ENCODE peak calls at places on chromosomes 3 and 15, in five cellular contexts. R is spleen, Y is heart left ventricle, Z is foreskin fibroblast, S is cardiac fibroblast. B is an unnamed sample.
A peak's percentile ranks its signal among the peaks of the same experiment; 100 is the strongest.

GRCh38 chr3:129305592-129306091 is 27.0 kb downstream of the HMCES start:
- DNase-seq in Y (peak; percentile 89), R (peak; percentile 85), S (peak; percentile 94), Z (peak; percentile 48), B (no peak)

GRCh38 chr3:54176106-54176505 is 53.8 kb downstream of the CACNA2D3 start:
- DNase-seq in S (peak; percentile 29), Z (no peak), Y (no peak), R (no peak), B (no peak)

GRCh38 chr15:27889258-27889657 is 209.9 kb downstream of the OCA2 start:
- DNase-seq in Y (no peak), R (no peak), Z (no peak), S (no peak), B (no peak)

GRCh38 chr3:194139977-194140351 is 4.0 kb downstream of the HES1 start:
- DNase-seq in S (peak; percentile 22), Y (no peak), R (no peak), Z (no peak), B (no peak)

GRCh38 chr15:67474405-67475080 is 46.4 kb upstream of the C15orf61 start:
- DNase-seq in Z (no peak), Y (no peak), S (no peak), R (no peak), B (peak; percentile 34)

GRCh38 chr3:114650808-114651207 is 357.0 kb downstream of the TIGIT start:
- DNase-seq in R (no peak), S (peak; percentile 33), Z (peak; percentile 48), Y (no peak), B (no peak)

GRCh38 chr15:66252411-66253295 is 897 bp downstream of the MEGF11 start:
- DNase-seq in R (peak; percentile 85), Z (peak; percentile 43), S (peak; percentile 42), Y (peak; percentile 80), B (no peak)

GRCh38 chr3:149592758-149593240 is 65.0 kb downstream of the WWTR1 start:
- DNase-seq in R (no peak), S (no peak), Z (no peak), Y (no peak), B (no peak)

GRCh38 chr15:67085237-67085817 is 19.9 kb downstream of the SMAD3 start:
- DNase-seq in S (no peak), R (no peak), Z (no peak), Y (no peak), B (no peak)

GRCh38 chr3:9903238-9903624 is 583 bp downstream of the IL17RE start:
- DNase-seq in R (peak; percentile 8), S (no peak), Y (no peak), Z (peak; percentile 56), B (no peak)

GRCh38 chr3:5875056-5875455 is 687.5 kb downstream of the EDEM1 start:
- DNase-seq in S (no peak), Y (no peak), Z (no peak), R (no peak), B (no peak)

GRCh38 chr3:27310693-27311092 is 58.5 kb downstream of the NEK10 start:
- DNase-seq in Z (no peak), R (no peak), S (no peak), Y (no peak), B (peak; percentile 29)

GRCh38 chr3:126126292-126126691 is 42.4 kb upstream of the SLC41A3 start:
- DNase-seq in S (no peak), R (peak; percentile 47), Z (no peak), Y (peak; percentile 44), B (no peak)

GRCh38 chr3:159789742-159790635 is 198.6 kb upstream of the IL12A start:
- DNase-seq in Y (no peak), R (no peak), S (no peak), Z (no peak), B (no peak)

GRCh38 chr15:65195542-65196026 is 10.4 kb upstream of the CLPX start:
- DNase-seq in Z (no peak), S (no peak), Y (no peak), R (no peak), B (no peak)

GRCh38 chr3:55746808-55747413 is 259.8 kb upstream of the WNT5A start:
- DNase-seq in Y (no peak), R (no peak), Z (no peak), S (peak; percentile 41), B (peak; percentile 5)

GRCh38 chr3:57029924-57030323 is 30.5 kb upstream of the SPATA12 start:
- DNase-seq in Y (no peak), S (no peak), Z (no peak), R (no peak), B (no peak)

GRCh38 chr3:138089091-138089490 is 26.3 kb downstream of the DZIP1L start:
- DNase-seq in R (no peak), Z (peak; percentile 71), Y (no peak), S (peak; percentile 31), B (no peak)

GRCh38 chr15:43226436-43227305 is 5.9 kb upstream of the EPB42 start:
- DNase-seq in Y (no peak), R (no peak), Z (no peak), S (no peak), B (no peak)

GRCh38 chr15:49675051-49675450 is 54.2 kb downstream of the DTWD1 start:
- DNase-seq in R (no peak), Y (no peak), S (peak; percentile 82), Z (peak; percentile 78), B (no peak)

GRCh38 chr15:68408526-68408925 is 23.4 kb downstream of the ITGA11 start:
- DNase-seq in R (peak; percentile 29), S (no peak), Y (no peak), Z (no peak), B (no peak)

GRCh38 chr3:168094580-168094876 is 1.2 kb downstream of the GOLIM4 start:
- DNase-seq in Z (no peak), Y (no peak), R (peak; percentile 88), S (peak; percentile 69), B (no peak)

GRCh38 chr15:39641187-39641889 is 60.5 kb downstream of the THBS1 start:
- DNase-seq in S (no peak), R (no peak), Z (no peak), Y (no peak), B (no peak)

GRCh38 chr3:143135150-143135549 is 15.6 kb downstream of the CHST2 start:
- DNase-seq in R (no peak), Y (no peak), S (peak; percentile 94), Z (peak; percentile 96), B (no peak)

GRCh38 chr3:167740961-167741587 is 5.6 kb downstream of the SERPINI1 start:
- DNase-seq in S (peak; percentile 59), R (no peak), Z (peak; percentile 8), Y (no peak), B (peak; percentile 66)

GRCh38 chr3:193764959-193765358 is 172.0 kb downstream of the OPA1 start:
- DNase-seq in S (no peak), Y (no peak), Z (no peak), R (no peak), B (no peak)

GRCh38 chr15:43095708-43096347 is 10.0 kb downstream of the UBR1 start:
- DNase-seq in S (peak; percentile 22), Z (no peak), Y (no peak), R (no peak), B (no peak)

GRCh38 chr3:122533931-122534334 is 19.2 kb upstream of the KPNA1 start:
- DNase-seq in Y (no peak), Z (peak; percentile 73), R (no peak), S (peak; percentile 42), B (no peak)

GRCh38 chr15:94324835-94325767 is 93.7 kb downstream of the MCTP2 start:
- DNase-seq in R (no peak), S (no peak), Z (no peak), Y (no peak), B (no peak)
- H3K4me3 ChIP-seq in R (no peak overlapping the region), S (no peak overlapping the region), Z (no peak overlapping the region), Y (no peak overlapping the region), B (no peak overlapping the region)

DNA sequence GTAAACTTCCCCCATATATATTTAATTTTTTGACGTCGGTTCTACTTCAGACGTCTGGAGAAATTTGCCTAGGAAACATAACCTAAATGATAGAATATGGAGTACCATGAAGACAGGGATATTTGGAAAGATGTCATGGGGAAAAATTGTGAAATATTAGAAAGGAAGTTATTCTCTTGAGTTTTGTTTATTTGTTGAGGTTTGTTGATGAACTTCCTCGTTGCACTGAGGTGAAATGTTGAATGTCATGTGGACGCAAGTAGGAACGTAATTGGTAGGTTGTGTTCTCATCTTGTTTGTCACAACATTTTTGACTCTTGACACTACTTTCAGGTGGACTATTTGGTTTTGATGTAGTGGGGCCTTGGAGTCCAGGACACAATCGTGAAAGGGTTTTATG is 1.3 kb downstream of the ABHD5 start:
- DNase-seq in S (no peak), Z (no peak), Y (no peak), R (no peak), B (no peak)
- H3K4me3 ChIP-seq in S (peak overlapping the region; percentile 82), Z (peak overlapping the region; percentile 70), Y (peak overlapping the region; percentile 81), R (peak overlapping the region; percentile 62), B (peak overlapping the region; percentile 70)

GRCh38 chr3:112411425-112411824 is 78.5 kb downstream of the CD200 start:
- DNase-seq in Z (no peak), S (no peak), R (no peak), Y (no peak), B (no peak)
- H3K4me3 ChIP-seq in Z (no peak overlapping the region), S (no peak overlapping the region), R (no peak overlapping the region), Y (no peak overlapping the region), B (no peak overlapping the region)

DNA sequence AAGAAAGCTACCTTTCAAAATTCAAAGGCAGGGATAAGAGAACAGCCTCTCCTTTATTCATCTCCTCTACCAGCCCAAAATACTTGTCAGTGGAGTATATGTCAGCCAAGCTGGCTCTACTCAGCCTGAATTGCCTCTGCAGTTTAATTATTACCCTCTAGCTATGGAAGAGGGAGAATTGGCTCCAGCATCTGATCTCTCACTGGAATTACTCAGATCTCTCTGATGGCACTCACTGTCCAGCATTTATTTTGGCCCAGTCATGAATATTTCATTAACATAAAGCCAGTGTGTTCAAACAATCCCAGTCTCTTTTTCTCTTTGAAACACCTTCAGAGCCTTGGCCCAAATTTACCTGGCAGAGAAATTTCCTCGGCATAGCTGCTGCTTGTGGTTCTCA is 58.6 kb upstream of the TMEM108 start:
- DNase-seq in R (no peak), S (no peak), Y (no peak), Z (no peak), B (no peak)
- H3K4me3 ChIP-seq in R (no peak overlapping the region), S (no peak overlapping the region), Y (no peak overlapping the region), Z (no peak overlapping the region), B (no peak overlapping the region)

GRCh38 chr15:41813426-41813825 is 14.5 kb upstream of the JMJD7 start:
- DNase-seq in Z (no peak), R (peak; percentile 51), Y (no peak), S (no peak), B (no peak)
- H3K4me3 ChIP-seq in Z (no peak overlapping the region), R (no peak overlapping the region), Y (no peak overlapping the region), S (no peak overlapping the region), B (no peak overlapping the region)

B was measured in Jurkat, Clone E6-1.